ENCODE peak calls at places on chromosomes 3 and 15, in four cellular contexts. K is K562, H is stomach, T is transverse colon. W is an unnamed sample.
A peak's percentile ranks its signal among the peaks of the same experiment; 100 is the strongest.

GRCh38 chr3:51904034-51904823 is 1.1 kb upstream of the IQCF1 start:
- DNase-seq in K (no peak), H (no peak), T (no peak), W (no peak)

GRCh38 chr15:62734706-62735105 is 307.8 kb upstream of the TPM1 start:
- DNase-seq in K (no peak), H (no peak), T (no peak), W (no peak)

GRCh38 chr3:126264952-126265351 is 84.6 kb upstream of the ALDH1L1 start:
- DNase-seq in K (no peak), H (no peak), T (no peak), W (peak; percentile 49)

GRCh38 chr3:66795365-66795764 is 202.7 kb upstream of the KBTBD8 start:
- DNase-seq in K (no peak), H (no peak), T (no peak), W (no peak)

GRCh38 chr3:73729969-73730440 is 105.3 kb upstream of the PDZRN3 start:
- DNase-seq in K (no peak), H (peak; percentile 33), T (peak; percentile 18), W (no peak)

GRCh38 chr3:169147246-169148008 is 516.1 kb downstream of the MECOM start:
- DNase-seq in K (peak; percentile 90), H (peak; percentile 52), T (peak; percentile 60), W (peak; percentile 76)

GRCh38 chr3:197167546-197167945 is 130.9 kb downstream of the DLG1 start:
- DNase-seq in K (no peak), H (no peak), T (no peak), W (no peak)

GRCh38 chr3:34056951-34057390 is 258.5 kb downstream of the PDCD6IP start:
- DNase-seq in K (peak; percentile 18), H (no peak), T (no peak), W (no peak)

GRCh38 chr15:75138016-75138999 is 63.4 kb upstream of the C15orf39 start:
- DNase-seq in K (no peak), H (no peak), T (no peak), W (no peak)

GRCh38 chr15:58070801-58071418 is 5.4 kb upstream of the ALDH1A2 start:
- DNase-seq in K (peak; percentile 84), H (peak; percentile 61), T (peak; percentile 69), W (peak; percentile 75)

GRCh38 chr3:94607778-94608177 is 544.9 kb downstream of the NSUN3 start:
- DNase-seq in K (no peak), H (no peak), T (no peak), W (no peak)

GRCh38 chr15:29008846-29009245 is 123.1 kb downstream of the APBA2 start:
- DNase-seq in K (no peak), H (no peak), T (no peak), W (no peak)

GRCh38 chr3:104598848-104599501 is 767.7 kb upstream of the ALCAM start:
- DNase-seq in K (no peak), H (peak; percentile 69), T (no peak), W (no peak)

GRCh38 chr3:170128259-170128976 is 53.1 kb downstream of the PHC3 start:
- DNase-seq in K (no peak), H (no peak), T (peak; percentile 48), W (no peak)

GRCh38 chr3:165078293-165078692 is at the start of gene SI:
- DNase-seq in K (no peak), H (no peak), T (no peak), W (no peak)
- H3K4me3 ChIP-seq in K (no peak within 1 kb of the TSS), H (no peak within 1 kb of the TSS), T (peak within 1 kb of the TSS; percentile 28), W (no peak within 1 kb of the TSS)

GRCh38 chr3:39125837-39126500 is 18.5 kb downstream of the TTC21A start:
- DNase-seq in K (no peak), H (no peak), T (no peak), W (no peak)
- TF ChIP-seq EP300 in K (no peak), H (no peak), T (no peak), W (no peak)

DNA sequence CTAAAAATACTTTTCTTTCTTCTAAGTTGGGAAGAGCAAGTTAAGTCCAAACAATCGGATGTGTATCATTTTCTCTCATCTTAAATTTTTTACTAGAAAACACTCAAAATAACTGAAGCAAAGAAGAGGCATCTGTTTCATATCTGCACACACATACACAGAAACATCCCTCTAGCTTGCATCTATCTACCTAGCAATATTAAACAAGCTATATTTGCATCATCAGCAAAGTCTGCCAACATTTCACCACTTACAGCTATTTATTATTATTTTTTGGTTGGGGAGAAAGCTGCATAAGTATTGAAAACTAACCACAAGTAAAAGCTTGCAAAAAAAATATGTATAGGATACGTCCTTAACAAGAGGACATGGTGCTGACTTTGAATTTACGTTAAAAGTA is 1.9 kb downstream of the GOLIM4 start:
- DNase-seq in K (no peak), H (no peak), T (no peak), W (no peak)
- H3K4me3 ChIP-seq in K (peak overlapping the region; percentile 77), H (peak overlapping the region; percentile 92), T (peak overlapping the region; percentile 67), W (peak overlapping the region; percentile 88)

GRCh38 chr15:39966521-39966920 is 32.6 kb downstream of the EIF2AK4 start:
- DNase-seq in K (no peak), H (no peak), T (no peak), W (no peak)

GRCh38 chr15:39968273-39969001 is 34.5 kb downstream of the EIF2AK4 start:
- DNase-seq in K (no peak), H (no peak), T (no peak), W (no peak)

GRCh38 chr15:39974656-39975230 is 40.8 kb downstream of the EIF2AK4 start:
- DNase-seq in K (no peak), H (no peak), T (no peak), W (no peak)

GRCh38 chr15:39969002-39969394 is 35.1 kb downstream of the EIF2AK4 start:
- DNase-seq in K (no peak), H (no peak), T (no peak), W (no peak)

GRCh38 chr15:39969871-39970270 is 36.0 kb downstream of the EIF2AK4 start:
- DNase-seq in K (no peak), H (peak; percentile 61), T (peak; percentile 81), W (no peak)
- TF ChIP-seq EP300 in K (no peak), H (no peak), T (no peak), W (no peak)

DNA sequence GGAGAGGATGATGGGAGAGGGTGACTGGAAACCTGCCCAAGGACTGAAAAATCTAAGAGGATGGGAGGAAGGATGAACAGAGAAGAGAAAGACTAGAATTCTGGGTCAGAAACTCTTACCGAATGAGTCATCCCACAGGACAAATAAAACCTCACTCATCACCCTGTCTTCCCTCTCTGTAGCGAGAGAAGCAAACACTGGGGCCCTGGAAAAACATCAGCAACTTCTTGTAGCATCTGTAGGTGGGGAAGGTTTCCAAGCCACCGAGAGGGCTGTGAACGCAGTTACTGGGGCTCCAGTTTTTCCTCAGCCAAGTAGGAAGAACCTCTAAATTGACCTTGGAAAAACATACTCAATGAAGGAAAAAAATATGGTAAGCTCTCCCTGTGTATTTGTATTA is 193.0 kb upstream of the TPRG1 start:
- DNase-seq in K (no peak), H (no peak), T (no peak), W (no peak)
- H3K4me3 ChIP-seq in K (no peak overlapping the region), H (no peak overlapping the region), T (no peak overlapping the region), W (no peak overlapping the region)

GRCh38 chr3:156479574-156479973 is 75.3 kb downstream of the SSR3 start:
- DNase-seq in K (no peak), H (no peak), T (no peak), W (no peak)

GRCh38 chr3:156483002-156483401 is 71.9 kb downstream of the SSR3 start:
- DNase-seq in K (no peak), H (no peak), T (no peak), W (no peak)

GRCh38 chr3:156483426-156483825 is 71.5 kb downstream of the SSR3 start:
- DNase-seq in K (peak; percentile 51), H (no peak), T (no peak), W (no peak)

GRCh38 chr3:156478931-156479330 is 76.0 kb downstream of the SSR3 start:
- DNase-seq in K (no peak), H (no peak), T (no peak), W (no peak)

GRCh38 chr3:156480949-156481348 is 74.0 kb downstream of the SSR3 start:
- DNase-seq in K (no peak), H (no peak), T (no peak), W (no peak)
- TF ChIP-seq EP300 in K (no peak), H (no peak), T (no peak), W (no peak)

GRCh38 chr15:70324001-70324974 is 226.6 kb upstream of the TLE3 start:
- DNase-seq in K (no peak), H (peak; percentile 36), T (no peak), W (no peak)
- H3K4me3 ChIP-seq in K (no peak overlapping the region), H (no peak overlapping the region), T (no peak overlapping the region), W (no peak overlapping the region)

GRCh38 chr3:158644345-158644908 is at the start of gene GFM1:
- DNase-seq in K (peak; percentile 98), H (peak; percentile 95), T (peak; percentile 94), W (peak; percentile 80)
- TF ChIP-seq EP300 in K (peak; percentile 35), H (no peak), T (no peak), W (no peak)